ENCODE peak calls at places on chromosomes 2 and 18, in four cellular contexts. Z, N, D and W are unnamed samples.

GRCh38 chr2:164314148-164314547 is 307.1 kb downstream of the GRB14 start:
- DNase-seq in D (no peak), Z (no peak), N (no peak), W (no peak)

GRCh38 chr2:238106339-238106697 is 6.2 kb downstream of the ESPNL start:
- DNase-seq in N (no peak), D (peak; percentile 83), Z (no peak), W (no peak)

GRCh38 chr2:64749446-64749845 is 95.7 kb upstream of the SERTAD2 start:
- DNase-seq in D (no peak), Z (no peak), N (no peak), W (no peak)

GRCh38 chr2:72712977-72713376 is 112.9 kb downstream of the EXOC6B start:
- DNase-seq in Z (no peak), D (no peak), N (no peak), W (no peak)

GRCh38 chr2:179338681-179339080 is 74.0 kb upstream of the SESTD1 start:
- DNase-seq in N (peak; percentile 31), D (no peak), Z (no peak), W (no peak)

GRCh38 chr18:59267511-59268126 is 5.6 kb downstream of the RAX start:
- DNase-seq in N (no peak), Z (no peak), D (no peak), W (no peak)

GRCh38 chr18:22899421-22899820 is 33.7 kb upstream of the RBBP8 start:
- DNase-seq in D (no peak), Z (no peak), N (no peak), W (no peak)

GRCh38 chr2:120994301-120994700 is 258.6 kb downstream of the GLI2 start:
- DNase-seq in Z (no peak), N (no peak), D (no peak), W (no peak)

GRCh38 chr2:196169521-196169920 is 1.9 kb downstream of the STK17B start:
- DNase-seq in D (no peak), Z (no peak), N (no peak), W (no peak)

GRCh38 chr2:174058022-174058421 is 92.8 kb upstream of the SP3 start:
- DNase-seq in Z (no peak), N (no peak), D (no peak), W (no peak)

GRCh38 chr2:237724811-237725478 is 73.6 kb upstream of the RBM44 start:
- DNase-seq in D (peak; percentile 46), N (no peak), Z (no peak), W (no peak)

GRCh38 chr18:78836838-78837237 is 142.8 kb upstream of the SALL3 start:
- DNase-seq in Z (no peak), D (no peak), N (no peak), W (no peak)

GRCh38 chr2:238965371-238966273 is 117.7 kb downstream of the TWIST2 start:
- DNase-seq in D (no peak), N (no peak), Z (no peak), W (no peak)

GRCh38 chr18:78837766-78838165 is 141.9 kb upstream of the SALL3 start:
- DNase-seq in D (peak; percentile 79), Z (no peak), N (no peak), W (no peak)

GRCh38 chr2:74602553-74603281 is 45.4 kb downstream of the M1AP start:
- DNase-seq in Z (no peak), N (peak; percentile 55), D (no peak), W (no peak)

GRCh38 chr2:85660725-85661124 is 7.3 kb downstream of the SFTPB start:
- DNase-seq in D (no peak), N (no peak), Z (no peak), W (no peak)

GRCh38 chr2:212892193-212892592 is 259.2 kb downstream of the IKZF2 start:
- DNase-seq in D (no peak), Z (no peak), N (peak; percentile 64), W (no peak)

GRCh38 chr2:95333056-95333455 is 35.9 kb downstream of the KCNIP3 start:
- DNase-seq in D (no peak), N (no peak), Z (no peak), W (no peak)

GRCh38 chr2:221571391-221572179 is 519 bp downstream of the EPHA4 start:
- DNase-seq in D (no peak), Z (peak; percentile 54), N (peak; percentile 37), W (peak; percentile 21)

DNA sequence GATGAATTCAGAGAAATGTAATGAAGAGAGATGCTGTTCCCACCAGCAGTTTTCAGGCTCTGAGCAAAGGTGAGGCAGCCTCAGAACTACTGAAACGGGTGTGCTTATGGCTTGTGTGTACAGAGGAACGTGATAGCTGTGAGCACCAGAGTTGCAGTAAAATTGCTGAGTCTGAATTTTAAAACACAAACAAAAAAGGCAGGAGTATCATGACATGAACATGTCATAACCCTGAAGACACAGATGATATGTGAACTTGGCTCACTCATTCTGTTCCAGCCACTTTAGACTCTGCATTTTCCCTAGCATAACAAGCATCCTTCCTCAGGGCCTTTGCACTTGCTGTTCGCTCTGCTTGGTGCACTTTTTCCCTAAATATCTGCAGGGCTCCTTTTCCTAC is 21.4 kb upstream of the TCF4 start:
- DNase-seq in N (no peak), Z (no peak), D (no peak), W (no peak)
- TF ChIP-seq CTCF in N (no peak), Z (no peak), D (no peak), W (no peak)

GRCh38 chr2:10914272-10914693 is 2.5 kb downstream of the KCNF1 start:
- DNase-seq in D (no peak), N (no peak), Z (no peak), W (no peak)
- TF ChIP-seq CTCF in D (peak; percentile 21), N (peak; percentile 19), Z (no peak), W (peak; percentile 35)

GRCh38 chr18:3709166-3709565 is 259.2 kb downstream of the TGIF1 start:
- DNase-seq in D (no peak), Z (no peak), N (no peak), W (no peak)
- TF ChIP-seq CTCF in D (no peak), Z (no peak), N (no peak), W (no peak)

GRCh38 chr2:171814883-171815282 is 79.2 kb downstream of the SLC25A12 start:
- DNase-seq in Z (no peak), D (no peak), N (no peak), W (no peak)
- TF ChIP-seq CTCF in Z (no peak), D (no peak), N (no peak), W (no peak)